ENCODE peak calls at places on chromosomes 1 and 21, in nine cellular contexts. B is T-helper 22 cell; V is glomerular endothelial cell; C is fibroblast of mammary gland; M is left ventricle myocardium inferior; G is upper lobe of right lung; K is GDM1; S is COR-L47; F is activated CD4-positive, alpha-beta T cell treated with anti-CD3 and anti-CD28 coated beads, Interleukin-2, amount 10 ng/mL, durations not matched to agents 24 days and 14 days. I is an unnamed sample.

GRCh38 chr1:29808141-29808995 is 572.0 kb downstream of the PTPRU start:
- DNase-seq in B (no peak), V (no peak), C (no peak), M (no peak), G (no peak), K (no peak), S (no peak), F (no peak), I (no peak)

GRCh38 chr1:204376919-204377799 is 17.4 kb upstream of the PLEKHA6 start:
- DNase-seq in B (no peak), V (no peak), C (no peak), M (no peak), G (no peak), K (no peak), S (no peak), F (no peak), I (no peak)

GRCh38 chr1:160374701-160375443 is 8.0 kb downstream of the NHLH1 start:
- DNase-seq in B (no peak), V (no peak), C (no peak), M (no peak), G (no peak), K (no peak), S (no peak), F (no peak), I (no peak)

GRCh38 chr1:58813361-58813760 is 29.5 kb upstream of the JUN start:
- DNase-seq in B (no peak), V (no peak), C (no peak), M (no peak), G (no peak), K (no peak), S (no peak), F (no peak), I (no peak)

GRCh38 chr1:241391926-241392710 is 35.1 kb upstream of the RGS7 start:
- DNase-seq in B (no peak), V (no peak), C (no peak), M (no peak), G (no peak), K (no peak), S (no peak), F (no peak), I (no peak)

GRCh38 chr1:31509124-31510072 is 66.9 kb upstream of the TINAGL1 start:
- DNase-seq in B (no peak), V (no peak), C (no peak), M (no peak), G (no peak), K (no peak), S (no peak), F (peak), I (no peak)

GRCh38 chr1:183821309-183822080 is 16.6 kb downstream of the RGL1 start:
- DNase-seq in B (no peak), V (no peak), C (peak), M (no peak), G (no peak), K (no peak), S (no peak), F (no peak), I (no peak)

GRCh38 chr21:44434936-44435635 is 20.2 kb upstream of the LRRC3 start:
- DNase-seq in B (no peak), V (no peak), C (no peak), M (peak), G (peak), K (no peak), S (no peak), F (no peak), I (no peak)

GRCh38 chr1:233033366-233033765 is 83.0 kb downstream of the NTPCR start:
- DNase-seq in B (no peak), V (no peak), C (peak), M (no peak), G (no peak), K (no peak), S (no peak), F (no peak), I (no peak)

GRCh38 chr1:104856091-104856490 is 1106.4 kb downstream of the AMY1C start:
- DNase-seq in B (no peak), V (no peak), C (no peak), M (no peak), G (peak), K (no peak), S (no peak), F (no peak), I (no peak)